ENCODE peak calls at places on chromosome 9, in nine cellular contexts. Q is bronchial epithelial cell, H is BJ, S is body of pancreas, K is fibroblast of the aortic adventitia, B is fibroblast of villous mesenchyme, F is NT2/D1, Z is tibial artery, N is fibroblast of mammary gland. I is an unnamed sample.

GRCh38 chr9:113985968-113986585 is 92.0 kb downstream of the AMBP start:
- DNase-seq in Z (no peak), K (no peak), N (peak), F (no peak), B (peak), Q (peak), H (no peak), S (no peak), I (no peak)

GRCh38 chr9:130979591-130980385 is 29.2 kb upstream of the LAMC3 start:
- DNase-seq in Z (no peak), K (no peak), Q (no peak), N (no peak), B (no peak), H (no peak), F (no peak), S (no peak), I (no peak)

GRCh38 chr9:98518556-98518955 is 190.2 kb downstream of the GABBR2 start:
- DNase-seq in N (no peak), S (no peak), H (no peak), B (no peak), Q (no peak), Z (no peak), F (no peak), K (no peak), I (no peak)

GRCh38 chr9:17531642-17532254 is 47.1 kb upstream of the SH3GL2 start:
- DNase-seq in Z (no peak), N (peak), S (peak), F (peak), K (peak), B (peak), Q (peak), H (no peak), I (peak)

GRCh38 chr9:76310991-76311390 is 83.2 kb downstream of the RFK start:
- DNase-seq in F (no peak), Z (no peak), B (no peak), S (no peak), N (no peak), K (no peak), H (no peak), Q (no peak), I (no peak)

GRCh38 chr9:1723616-1724015 is 291.5 kb upstream of the SMARCA2 start:
- DNase-seq in B (no peak), H (no peak), K (no peak), Z (no peak), Q (no peak), F (no peak), N (no peak), S (no peak), I (no peak)

GRCh38 chr9:99465231-99465891 is 243.3 kb downstream of the SEC61B start:
- DNase-seq in K (peak), Z (no peak), F (no peak), S (no peak), N (no peak), Q (no peak), B (no peak), H (peak), I (peak)

GRCh38 chr9:79660615-79661014 is 88.8 kb downstream of the TLE4 start:
- DNase-seq in Z (no peak), N (no peak), H (no peak), S (no peak), B (no peak), Q (no peak), F (no peak), K (no peak), I (peak)

GRCh38 chr9:113632776-113633590 is 169.5 kb downstream of the RGS3 start:
- DNase-seq in H (no peak), Q (no peak), N (peak), F (no peak), K (no peak), B (peak), Z (no peak), S (no peak), I (no peak)

GRCh38 chr9:109639666-109640231 is 140.2 kb upstream of the PALM2AKAP2 start:
- DNase-seq in S (no peak), N (no peak), Q (no peak), H (no peak), Z (no peak), B (no peak), F (no peak), K (no peak), I (no peak)
- H3K4me3 ChIP-seq in S (no peak), N (no peak), Q (peak), H (no peak), Z (peak), B (no peak), F (peak), K (peak), I (no peak)

DNA sequence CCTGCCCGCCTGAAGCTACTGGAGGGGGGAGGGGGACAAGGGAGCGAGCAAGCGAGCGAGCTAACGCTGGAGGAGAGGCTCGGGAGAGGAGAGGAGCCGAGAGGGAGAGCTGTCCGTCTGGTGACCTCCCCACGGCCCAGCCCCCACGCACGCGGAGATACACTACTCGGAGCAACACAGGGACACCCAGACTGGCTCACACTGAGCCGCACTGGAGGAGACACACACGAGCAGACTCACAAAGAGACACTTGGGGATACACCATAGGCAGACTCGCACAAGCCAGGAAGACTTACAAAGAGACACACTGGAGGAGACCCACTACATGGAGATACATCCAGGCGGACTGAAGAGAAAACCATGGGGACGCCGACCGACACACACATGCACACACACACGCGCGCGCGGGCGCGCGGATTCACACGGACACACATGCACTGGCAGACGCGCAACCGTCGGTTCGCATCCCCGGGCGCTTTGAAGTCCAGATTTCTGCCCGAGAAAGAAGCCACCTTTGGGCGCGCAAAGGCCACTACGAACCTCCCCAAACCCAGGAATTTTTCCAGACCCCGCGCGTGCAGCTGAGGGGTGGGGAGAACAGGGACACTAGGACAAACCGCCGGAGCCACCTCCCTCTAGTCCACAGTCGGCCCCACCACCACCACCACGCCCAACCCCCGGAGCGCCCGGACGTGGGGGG is 703 bp downstream of the CNTFR start:
- DNase-seq in Z (no peak), H (no peak), Q (no peak), S (no peak), K (no peak), B (no peak), F (no peak), N (no peak), I (peak)
- H3K4me3 ChIP-seq in Z (peak), H (no peak), Q (no peak), S (no peak), K (no peak), B (no peak), F (peak), N (no peak), I (peak)

GRCh38 chr9:129139993-129140396 is 28.8 kb downstream of the PTPA start:
- DNase-seq in Z (peak), H (peak), N (peak), K (peak), S (peak), Q (peak), F (peak), B (peak), I (peak)

GRCh38 chr9:129137292-129138143 is 26.3 kb downstream of the PTPA start:
- DNase-seq in H (no peak), Z (no peak), K (no peak), F (no peak), N (no peak), Q (no peak), S (no peak), B (no peak), I (no peak)

GRCh38 chr9:129139233-129139992 is 28.2 kb downstream of the PTPA start:
- DNase-seq in Z (peak), S (peak), H (no peak), K (peak), F (peak), N (peak), Q (peak), B (peak), I (peak)

GRCh38 chr9:129138144-129138462 is 26.9 kb downstream of the PTPA start:
- DNase-seq in H (no peak), K (peak), N (no peak), Q (no peak), B (no peak), S (no peak), Z (no peak), F (no peak), I (no peak)

GRCh38 chr9:129138476-129139232 is 27.4 kb downstream of the PTPA start:
- DNase-seq in H (no peak), S (peak), K (peak), F (no peak), N (peak), B (peak), Z (peak), Q (no peak), I (no peak)
- H3K4me3 ChIP-seq in H (no peak), S (no peak), K (peak), F (no peak), N (no peak), B (no peak), Z (peak), Q (no peak), I (no peak)

GRCh38 chr9:108056805-108057386 is 567.3 kb upstream of the KLF4 start:
- DNase-seq in K (peak), N (peak), H (peak), Z (no peak), S (no peak), F (no peak), B (peak), Q (peak), I (no peak)
- H3K4me3 ChIP-seq in K (no peak), N (no peak), H (no peak), Z (no peak), S (no peak), F (no peak), B (no peak), Q (no peak), I (no peak)

GRCh38 chr9:134525070-134525815 is 116.4 kb upstream of the COL5A1 start:
- DNase-seq in B (no peak), Z (no peak), H (no peak), S (no peak), K (no peak), F (no peak), Q (no peak), N (no peak), I (no peak)
- H3K4me3 ChIP-seq in B (no peak), Z (no peak), H (no peak), S (no peak), K (no peak), F (no peak), Q (no peak), N (no peak), I (no peak)

GRCh38 chr9:106755727-106756126 is 107.2 kb upstream of the ZNF462 start:
- DNase-seq in N (no peak), H (no peak), B (no peak), K (no peak), Z (no peak), Q (no peak), S (peak), F (no peak), I (no peak)

GRCh38 chr9:106753155-106753671 is 109.8 kb upstream of the ZNF462 start:
- DNase-seq in S (no peak), K (no peak), B (peak), Z (no peak), F (no peak), H (no peak), N (no peak), Q (no peak), I (no peak)

GRCh38 chr9:106757539-106757938 is 105.4 kb upstream of the ZNF462 start:
- DNase-seq in Q (no peak), F (no peak), K (no peak), B (no peak), S (no peak), N (no peak), Z (no peak), H (no peak), I (no peak)

GRCh38 chr9:106752581-106752980 is 110.4 kb upstream of the ZNF462 start:
- DNase-seq in S (no peak), N (no peak), F (no peak), Q (no peak), H (no peak), K (no peak), B (peak), Z (no peak), I (no peak)
- H3K4me3 ChIP-seq in S (no peak), N (no peak), F (no peak), Q (no peak), H (no peak), K (no peak), B (no peak), Z (no peak), I (no peak)

DNA sequence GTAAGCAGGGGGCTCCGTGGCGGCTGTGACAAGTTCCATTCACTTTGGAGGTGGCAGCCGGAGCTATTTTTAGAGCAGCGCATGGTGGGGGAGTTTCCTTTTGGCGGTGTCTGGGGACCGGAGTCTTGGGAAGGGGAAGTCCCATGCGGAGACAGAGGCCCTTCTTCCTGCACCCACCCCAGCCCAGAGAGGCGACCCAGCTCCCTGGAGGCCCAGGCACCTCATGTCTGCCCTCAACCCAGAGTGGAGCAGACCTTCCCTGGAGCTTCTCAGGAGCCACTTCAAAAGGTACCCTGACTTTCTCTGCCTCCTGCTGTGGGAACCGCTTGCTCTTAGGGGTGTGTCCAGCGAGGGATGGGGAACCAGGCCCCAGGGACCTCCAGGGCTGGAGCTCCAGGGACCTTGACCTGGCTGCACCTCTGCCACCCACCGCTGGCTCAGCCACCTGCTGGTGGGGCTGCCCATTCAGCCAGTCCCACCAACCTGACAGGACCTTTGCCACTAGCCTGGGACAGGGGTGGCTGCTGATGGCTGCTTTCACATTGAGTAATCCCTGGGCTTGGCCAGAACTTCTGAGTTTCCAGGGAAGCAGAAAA is 34.1 kb downstream of the NEK6 start:
- DNase-seq in F (no peak), S (no peak), Z (peak), H (no peak), K (no peak), Q (no peak), B (peak), N (no peak), I (no peak)
- H3K4me3 ChIP-seq in F (no peak), S (no peak), Z (no peak), H (no peak), K (no peak), Q (no peak), B (no peak), N (no peak), I (no peak)

DNA sequence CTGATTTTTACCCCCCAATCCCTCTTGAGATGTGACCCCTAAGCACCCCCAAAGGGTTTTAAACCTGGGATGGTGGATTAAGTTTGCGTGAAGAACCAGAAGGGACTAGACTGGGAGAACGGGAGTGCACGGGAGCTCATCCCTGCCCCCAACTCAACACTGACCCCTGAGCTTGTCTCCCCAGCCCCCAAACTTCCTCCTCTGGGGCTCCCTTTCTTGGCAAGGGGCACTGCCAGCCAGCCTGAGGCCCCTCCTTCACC is 5.0 kb upstream of the SET start:
- DNase-seq in B (no peak), S (no peak), F (no peak), Z (no peak), H (no peak), K (no peak), N (no peak), Q (no peak), I (no peak)
- H3K4me3 ChIP-seq in B (peak), S (peak), F (peak), Z (peak), H (peak), K (peak), N (peak), Q (peak), I (peak)

GRCh38 chr9:132141948-132142594 is 19.8 kb upstream of the NTNG2 start:
- DNase-seq in H (no peak), B (no peak), N (no peak), F (no peak), S (no peak), K (no peak), Z (no peak), Q (peak), I (no peak)
- H3K4me3 ChIP-seq in H (no peak), B (no peak), N (no peak), F (no peak), S (no peak), K (no peak), Z (no peak), Q (no peak), I (no peak)

GRCh38 chr9:83270116-83270515 is 207.2 kb upstream of the RASEF start:
- DNase-seq in B (no peak), Q (no peak), H (no peak), Z (no peak), N (no peak), S (no peak), K (no peak), F (no peak), I (no peak)

GRCh38 chr9:83271665-83272071 is 208.7 kb upstream of the RASEF start:
- DNase-seq in B (no peak), F (no peak), Z (no peak), H (no peak), S (no peak), Q (no peak), N (no peak), K (peak), I (no peak)

GRCh38 chr9:83267741-83268140 is 204.8 kb upstream of the RASEF start:
- DNase-seq in H (no peak), Z (no peak), Q (no peak), F (peak), B (no peak), K (no peak), S (no peak), N (no peak), I (no peak)

DNA sequence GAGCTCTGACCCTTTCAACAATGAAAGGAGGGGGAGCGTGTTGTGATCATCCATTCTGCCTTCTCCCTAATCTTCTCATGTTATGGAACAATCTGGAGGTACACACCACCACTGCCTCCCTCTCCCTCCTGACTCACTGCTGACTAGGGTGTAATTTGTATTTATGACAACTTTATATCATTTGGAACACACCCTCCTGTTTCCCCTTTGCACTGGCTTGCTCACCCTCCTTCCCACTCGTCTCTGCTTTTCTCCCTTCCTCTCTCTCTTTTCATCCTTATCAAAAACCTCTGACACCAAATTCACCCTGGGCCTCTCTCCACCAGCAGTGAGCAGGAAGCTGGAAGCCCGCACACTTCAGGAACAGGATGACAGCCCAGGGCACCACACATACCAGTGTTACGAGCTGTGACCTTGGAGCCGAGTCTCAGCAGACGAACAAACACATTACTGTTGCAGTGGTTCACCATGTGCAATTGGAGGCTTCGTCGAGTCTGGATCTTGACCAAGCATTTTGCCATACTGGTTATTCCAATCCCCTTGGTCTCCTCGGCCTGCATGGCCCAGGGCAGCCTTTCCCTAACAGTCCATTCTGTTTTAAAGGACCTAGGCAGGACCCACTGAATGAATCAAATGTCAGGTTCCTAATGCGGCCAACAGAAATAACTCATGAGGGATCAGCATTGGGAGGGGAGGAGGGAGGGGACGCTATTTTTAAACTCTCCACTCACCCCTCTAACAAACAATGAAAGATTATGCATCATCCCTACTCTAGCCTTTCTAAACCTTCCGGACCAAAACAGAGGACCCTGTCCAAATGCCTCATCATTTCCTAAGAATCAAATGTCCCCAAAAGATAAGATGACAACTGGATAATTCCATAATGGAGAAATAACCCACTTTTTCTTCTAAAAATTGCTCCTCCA is 203.9 kb upstream of the RASEF start:
- DNase-seq in H (no peak), N (peak), B (peak), Z (no peak), K (peak), S (peak), F (no peak), Q (peak), I (no peak)
- H3K4me3 ChIP-seq in H (no peak), N (no peak), B (no peak), Z (no peak), K (peak), S (no peak), F (no peak), Q (no peak), I (no peak)